ENCODE peak calls at places on chromosome 16, in nine cellular contexts. W is CD8-positive, alpha-beta T cell; F is thoracic aorta; J is HepG2; B is upper lobe of right lung; E is body of pancreas; D is OCI-LY7; C is adrenal gland; Z is esophagus muscularis mucosa. R is an unnamed sample.

GRCh38 chr16:12062343-12063003 is 85.9 kb downstream of the SNX29 start:
- DNase-seq in J (no peak), B (peak), E (no peak), Z (peak), F (peak), D (no peak), C (peak), W (no peak), R (peak)

GRCh38 chr16:77290451-77291110 is 91.4 kb downstream of the SYCE1L start:
- DNase-seq in C (no peak), D (no peak), J (no peak), Z (no peak), W (no peak), E (no peak), F (no peak), B (no peak), R (no peak)

GRCh38 chr16:67664871-67665270 is 1.7 kb downstream of the ENKD1 start:
- DNase-seq in E (peak), W (no peak), C (no peak), J (no peak), D (no peak), Z (no peak), F (no peak), B (no peak), R (no peak)

GRCh38 chr16:16120044-16120381 is 103.3 kb downstream of the ABCC6 start:
- DNase-seq in B (no peak), J (no peak), W (no peak), F (no peak), Z (no peak), C (no peak), D (no peak), E (no peak), R (no peak)

GRCh38 chr16:87854053-87854906 is 15.0 kb downstream of the SLC7A5 start:
- DNase-seq in Z (no peak), C (no peak), D (no peak), W (no peak), J (peak), E (no peak), B (no peak), F (no peak), R (peak)

GRCh38 chr16:56317998-56318912 is 107.1 kb downstream of the AMFR start:
- DNase-seq in E (peak), Z (peak), C (peak), W (peak), F (peak), D (peak), J (peak), B (peak), R (no peak)

GRCh38 chr16:78291642-78292041 is 192.2 kb downstream of the WWOX start:
- DNase-seq in E (no peak), Z (no peak), C (no peak), F (no peak), W (no peak), D (no peak), J (no peak), B (no peak), R (no peak)

GRCh38 chr16:2009791-2010510 is at the start of gene ZNF598:
- DNase-seq in F (peak), Z (no peak), E (peak), B (peak), D (peak), W (peak), J (peak), C (peak), R (peak)

GRCh38 chr16:84272740-84273320 is 21.8 kb upstream of the WFDC1 start:
- DNase-seq in E (no peak), C (no peak), J (no peak), D (no peak), B (no peak), Z (no peak), F (no peak), W (no peak), R (no peak)

GRCh38 chr16:76959166-76959565 is 231.8 kb upstream of the MON1B start:
- DNase-seq in D (no peak), F (no peak), J (no peak), C (no peak), B (no peak), E (no peak), Z (no peak), W (no peak), R (no peak)

GRCh38 chr16:5326395-5326794 is 228.8 kb upstream of the EEF2KMT start:
- DNase-seq in W (no peak), Z (no peak), E (no peak), B (no peak), C (no peak), D (no peak), J (no peak), F (no peak), R (no peak)

GRCh38 chr16:27751676-27752075 is 201.7 kb downstream of the KATNIP start:
- DNase-seq in J (no peak), C (no peak), W (no peak), Z (no peak), F (no peak), E (no peak), D (no peak), B (no peak), R (no peak)

GRCh38 chr16:22372882-22373661 is 1.3 kb downstream of the CDR2 start:
- DNase-seq in Z (no peak), W (no peak), F (no peak), E (no peak), D (peak), J (no peak), C (no peak), B (no peak), R (no peak)

GRCh38 chr16:81645303-81645702 is 133.8 kb upstream of the PLCG2 start:
- DNase-seq in Z (no peak), J (no peak), F (no peak), B (no peak), D (no peak), E (peak), W (no peak), C (peak), R (peak)

GRCh38 chr16:376817-377418 is 4.9 kb downstream of the PGAP6 start:
- DNase-seq in J (no peak), E (no peak), F (no peak), Z (no peak), W (no peak), D (no peak), C (no peak), B (no peak), R (no peak)

GRCh38 chr16:27335349-27336052 is 21.7 kb downstream of the IL4R start:
- DNase-seq in Z (no peak), J (no peak), E (no peak), D (no peak), B (no peak), W (no peak), C (no peak), F (no peak), R (no peak)

GRCh38 chr16:19666451-19666850 is 51.6 kb downstream of the KNOP1 start:
- DNase-seq in D (no peak), W (no peak), E (no peak), J (no peak), B (no peak), C (no peak), Z (no peak), F (no peak), R (no peak)

GRCh38 chr16:351804-352520 is 561 bp downstream of the AXIN1 start:
- DNase-seq in D (no peak), J (no peak), B (peak), E (peak), Z (no peak), C (no peak), F (no peak), W (no peak), R (no peak)

GRCh38 chr16:67277294-67277998 is 1.9 kb upstream of the PLEKHG4 start:
- DNase-seq in B (no peak), W (no peak), D (no peak), Z (no peak), F (peak), E (no peak), J (peak), C (peak), R (peak)

GRCh38 chr16:75235721-75236193 is 15.7 kb downstream of the BCAR1 start:
- DNase-seq in D (no peak), C (no peak), Z (no peak), F (no peak), J (no peak), E (no peak), W (no peak), B (no peak), R (no peak)

GRCh38 chr16:70592106-70592571 is 54.2 kb upstream of the IL34 start:
- DNase-seq in C (peak), J (no peak), Z (no peak), F (no peak), B (no peak), E (no peak), W (no peak), D (no peak), R (no peak)

GRCh38 chr16:75263291-75263962 is 12.0 kb upstream of the BCAR1 start:
- DNase-seq in E (no peak), D (no peak), J (no peak), Z (no peak), C (no peak), B (no peak), F (no peak), W (no peak), R (no peak)

GRCh38 chr16:22313876-22314470 is 16.8 kb downstream of the POLR3E start:
- DNase-seq in F (no peak), C (no peak), Z (no peak), J (no peak), E (peak), B (no peak), W (no peak), D (no peak), R (no peak)

GRCh38 chr16:3138823-3139426 is 4.1 kb downstream of the ZNF213 start:
- DNase-seq in W (no peak), F (no peak), C (no peak), J (no peak), D (no peak), E (no peak), Z (no peak), B (no peak), R (no peak)

GRCh38 chr16:53529529-53529928 is 26.5 kb upstream of the AKTIP start:
- DNase-seq in B (no peak), F (no peak), C (no peak), E (no peak), J (no peak), Z (no peak), D (no peak), W (no peak), R (no peak)

GRCh38 chr16:27322858-27323780 is 9.3 kb downstream of the IL4R start:
- DNase-seq in E (peak), J (peak), D (no peak), W (no peak), F (no peak), B (no peak), Z (no peak), C (no peak), R (peak)

GRCh38 chr16:21611546-21612384 is 12.4 kb downstream of the METTL9 start:
- DNase-seq in D (no peak), F (no peak), W (no peak), C (no peak), J (no peak), E (no peak), B (no peak), Z (no peak), R (no peak)

GRCh38 chr16:13099822-13100221 is 198.4 kb downstream of the SHISA9 start:
- DNase-seq in C (no peak), B (no peak), J (no peak), E (no peak), D (no peak), W (no peak), Z (no peak), F (no peak), R (no peak)

GRCh38 chr16:50235581-50235980 is 30.8 kb upstream of the ADCY7 start:
- DNase-seq in Z (no peak), W (no peak), F (no peak), D (no peak), C (no peak), J (no peak), E (no peak), B (no peak), R (peak)

GRCh38 chr16:68361485-68361884 is 50.7 kb downstream of the PRMT7 start:
- DNase-seq in Z (no peak), J (no peak), D (no peak), W (no peak), F (no peak), C (peak), B (no peak), E (no peak), R (peak)

GRCh38 chr16:4972938-4973587 is 14.9 kb downstream of the SEC14L5 start:
- DNase-seq in F (no peak), J (no peak), W (no peak), Z (no peak), E (no peak), D (no peak), B (no peak), C (peak), R (no peak)

DNA sequence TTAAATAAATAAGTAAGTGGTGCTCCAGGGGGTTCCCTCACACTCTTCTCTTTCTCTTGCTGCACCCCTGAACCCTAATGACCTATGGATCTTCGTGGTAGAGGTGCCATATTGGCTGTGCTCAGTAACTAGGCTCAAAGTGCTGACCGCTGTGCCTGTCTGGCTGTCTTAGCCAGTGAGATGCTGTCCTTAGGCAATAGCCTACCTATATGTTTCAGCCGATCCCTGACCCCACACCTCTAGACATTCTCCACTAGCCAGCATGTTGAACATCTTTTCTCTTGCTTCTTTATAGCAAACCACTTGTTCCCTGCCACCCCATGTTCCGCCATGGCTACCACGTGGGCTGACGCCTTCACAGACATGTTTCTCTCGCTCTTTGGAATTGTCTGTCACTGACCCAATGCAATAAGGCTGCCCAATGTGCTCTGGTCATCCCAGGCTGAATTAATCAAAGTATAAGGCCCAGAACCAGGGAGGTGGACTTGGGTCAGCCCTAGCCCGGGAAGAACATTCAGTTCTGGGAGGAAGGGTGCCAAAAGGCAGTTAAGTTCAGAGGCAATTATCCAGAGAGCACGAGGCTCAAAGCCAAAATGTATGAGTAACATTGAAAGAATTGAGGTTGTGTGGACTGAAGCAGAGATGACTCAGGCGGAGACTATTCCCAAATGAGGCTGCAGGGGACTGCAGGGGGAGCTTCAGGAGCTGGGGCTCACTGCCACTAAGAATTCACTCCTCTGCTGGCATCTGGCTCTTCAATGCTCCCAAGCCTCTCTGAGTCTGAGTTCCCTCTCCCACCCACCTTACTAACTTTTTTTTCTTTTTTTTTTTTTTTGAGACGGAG is 28.7 kb upstream of the TNRC6A start:
- DNase-seq in J (peak), W (no peak), Z (peak), E (peak), F (peak), D (no peak), B (no peak), C (peak), R (peak)
- TF ChIP-seq CTCF in J (no peak), W (no peak), Z (peak), E (peak), F (no peak), D (no peak), B (peak), C (peak), R (peak)

GRCh38 chr16:24522751-24523150 is 16.6 kb upstream of the RBBP6 start:
- DNase-seq in D (no peak), C (no peak), F (no peak), B (no peak), E (no peak), W (no peak), J (no peak), Z (no peak), R (no peak)

GRCh38 chr16:24523569-24523968 is 15.8 kb upstream of the RBBP6 start:
- DNase-seq in F (no peak), C (no peak), D (no peak), W (no peak), J (no peak), B (no peak), Z (no peak), E (no peak), R (no peak)

GRCh38 chr16:24524855-24525652 is 14.3 kb upstream of the RBBP6 start:
- DNase-seq in E (no peak), W (no peak), D (no peak), J (peak), C (no peak), B (no peak), F (no peak), Z (no peak), R (no peak)

GRCh38 chr16:24526701-24527470 is 12.5 kb upstream of the RBBP6 start:
- DNase-seq in F (no peak), W (no peak), B (no peak), D (no peak), Z (no peak), J (no peak), E (no peak), C (no peak), R (no peak)

DNA sequence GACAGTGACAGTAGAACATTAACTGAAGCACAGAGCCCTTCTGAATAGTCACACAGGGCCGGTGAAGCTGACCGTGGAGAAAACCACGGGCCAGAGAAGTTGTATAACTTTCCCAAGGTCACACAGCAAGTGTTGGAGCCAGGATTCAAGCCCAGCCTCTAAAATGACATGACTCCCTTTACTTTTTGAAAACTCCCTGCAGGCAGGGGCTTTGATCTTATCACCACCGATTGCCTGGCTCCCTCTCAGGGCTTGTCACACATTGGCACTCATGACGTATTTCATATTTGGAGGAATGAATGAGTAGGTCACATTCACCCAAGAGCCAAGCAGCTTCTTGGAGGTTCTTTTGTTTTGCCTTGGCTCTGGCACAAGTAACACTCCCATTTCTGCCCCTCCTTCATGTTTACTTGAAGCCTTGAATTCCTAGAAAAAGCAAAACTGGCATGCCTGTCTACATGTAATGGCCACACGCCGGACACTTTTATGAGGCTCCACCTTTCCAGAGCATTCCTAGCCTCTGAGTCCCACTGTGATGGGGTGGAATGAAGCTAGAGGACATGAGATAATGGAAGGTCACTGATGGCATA is 13.3 kb upstream of the RBBP6 start:
- DNase-seq in E (peak), D (no peak), Z (no peak), F (no peak), J (peak), B (no peak), C (peak), W (no peak), R (peak)
- H3K27ac ChIP-seq in E (no peak), D (no peak), Z (no peak), F (no peak), J (no peak), B (no peak), C (peak), W (no peak), R (no peak)

GRCh38 chr16:48899500-48899899 is 289.5 kb upstream of the N4BP1 start:
- DNase-seq in F (no peak), C (no peak), W (no peak), E (no peak), B (no peak), J (no peak), D (no peak), Z (no peak), R (no peak)

GRCh38 chr16:48905632-48906031 is 295.7 kb upstream of the N4BP1 start:
- DNase-seq in Z (no peak), C (no peak), W (no peak), J (no peak), F (no peak), D (no peak), B (no peak), E (no peak), R (no peak)

GRCh38 chr16:48904333-48904732 is 294.4 kb upstream of the N4BP1 start:
- DNase-seq in B (no peak), D (no peak), Z (no peak), E (no peak), W (no peak), F (no peak), J (no peak), C (no peak), R (no peak)

GRCh38 chr16:48903054-48903453 is 293.1 kb upstream of the N4BP1 start:
- DNase-seq in C (no peak), W (no peak), D (no peak), E (no peak), J (no peak), B (no peak), Z (no peak), F (no peak), R (no peak)

GRCh38 chr16:48901712-48902374 is 291.9 kb upstream of the N4BP1 start:
- DNase-seq in W (no peak), D (peak), Z (no peak), C (no peak), J (no peak), B (no peak), F (no peak), E (no peak), R (no peak)
- TF ChIP-seq CTCF in W (no peak), D (no peak), Z (no peak), C (no peak), J (no peak), B (no peak), F (no peak), E (no peak), R (peak)

GRCh38 chr16:89595330-89596060 is 17.9 kb upstream of the DPEP1 start:
- DNase-seq in B (no peak), C (no peak), D (no peak), E (no peak), F (no peak), J (no peak), Z (no peak), W (no peak), R (no peak)
- H3K27ac ChIP-seq in B (no peak), C (no peak), D (no peak), E (no peak), F (no peak), J (no peak), Z (no peak), W (no peak), R (no peak)